ENCODE peak calls at places on chromosomes 2 and 18, in nine cellular contexts. W is B cell; N is heart left ventricle; V is IMR-90; O is HFF-Myc; M is esophagus muscularis mucosa; P is AG04450; I is CD8-positive, alpha-beta T cell; X is HCT116. T is an unnamed sample.

GRCh38 chr2:149178626-149179025 is 140.1 kb downstream of the LYPD6B start:
- DNase-seq in W (no peak), N (no peak), V (no peak), O (no peak), M (no peak), P (no peak), I (no peak), X (no peak), T (no peak)

GRCh38 chr2:8346706-8347430 is 335.0 kb upstream of the ID2 start:
- DNase-seq in W (no peak), N (no peak), V (no peak), O (no peak), M (no peak), P (no peak), I (no peak), X (no peak), T (no peak)

GRCh38 chr2:13488965-13489364 is 772.2 kb downstream of the TRIB2 start:
- DNase-seq in W (no peak), N (no peak), V (no peak), O (no peak), M (no peak), P (no peak), I (no peak), X (no peak), T (no peak)

GRCh38 chr2:14641116-14641515 is 8.6 kb downstream of the LRATD1 start:
- DNase-seq in W (no peak), N (no peak), V (no peak), O (no peak), M (no peak), P (no peak), I (no peak), X (no peak), T (no peak)

GRCh38 chr18:77223653-77224052 is 26.0 kb upstream of the GALR1 start:
- DNase-seq in W (no peak), N (no peak), V (peak), O (no peak), M (no peak), P (peak), I (no peak), X (no peak), T (no peak)

GRCh38 chr18:44973282-44973681 is 292.6 kb downstream of the SETBP1 start:
- DNase-seq in W (no peak), N (no peak), V (no peak), O (no peak), M (no peak), P (no peak), I (no peak), X (no peak), T (no peak)

GRCh38 chr2:119659601-119660342 is 19.2 kb upstream of the TMEM177 start:
- DNase-seq in W (no peak), N (no peak), V (peak), O (no peak), M (no peak), P (no peak), I (no peak), X (peak), T (no peak)

GRCh38 chr2:30197570-30197969 is 33.8 kb upstream of the LBH start:
- DNase-seq in W (no peak), N (no peak), V (no peak), O (no peak), M (no peak), P (no peak), I (no peak), X (no peak), T (no peak)

GRCh38 chr18:78523850-78524249 is 455.8 kb upstream of the SALL3 start:
- DNase-seq in W (no peak), N (no peak), V (no peak), O (no peak), M (no peak), P (no peak), I (no peak), X (no peak), T (no peak)

GRCh38 chr18:36366994-36367839 is 69.7 kb downstream of the FHOD3 start:
- DNase-seq in W (no peak), N (peak), V (no peak), O (no peak), M (no peak), P (no peak), I (no peak), X (no peak), T (peak)

GRCh38 chr2:27320958-27321543 is 1.8 kb downstream of the MPV17 start:
- DNase-seq in W (no peak), N (peak), V (peak), O (peak), M (peak), P (peak), I (no peak), X (peak), T (no peak)

GRCh38 chr2:183696028-183696427 is 571.8 kb downstream of the NUP35 start:
- DNase-seq in W (no peak), N (no peak), V (no peak), O (no peak), M (no peak), P (no peak), I (no peak), X (no peak), T (no peak)

GRCh38 chr2:132804045-132804444 is 134.0 kb upstream of the LYPD1 start:
- DNase-seq in W (no peak), N (no peak), V (peak), O (no peak), M (no peak), P (peak), I (no peak), X (no peak), T (no peak)

GRCh38 chr18:68494802-68495560 is 219.9 kb downstream of the TMX3 start:
- DNase-seq in W (no peak), N (no peak), V (peak), O (peak), M (no peak), P (peak), I (no peak), X (no peak), T (no peak)

GRCh38 chr2:31998731-31999383 is 12.0 kb downstream of the MEMO1 start:
- DNase-seq in W (no peak), N (no peak), V (no peak), O (no peak), M (no peak), P (no peak), I (no peak), X (no peak), T (no peak)

GRCh38 chr18:79645291-79645983 is 34.2 kb upstream of the CTDP1 start:
- DNase-seq in W (no peak), N (no peak), V (no peak), O (no peak), M (no peak), P (no peak), I (no peak), X (no peak), T (no peak)

GRCh38 chr18:37577051-37577611 is 11.5 kb upstream of the CELF4 start:
- DNase-seq in W (no peak), N (peak), V (no peak), O (no peak), M (no peak), P (no peak), I (no peak), X (no peak), T (no peak)

GRCh38 chr2:9674931-9675330 is 44.1 kb upstream of the YWHAQ start:
- DNase-seq in W (no peak), N (no peak), V (no peak), O (no peak), M (no peak), P (no peak), I (no peak), X (no peak), T (no peak)

GRCh38 chr18:32258148-32258547 is 68.3 kb downstream of the MEP1B start:
- DNase-seq in W (no peak), N (no peak), V (no peak), O (no peak), M (no peak), P (no peak), I (no peak), X (no peak), T (no peak)

GRCh38 chr2:221156335-221156734 is 415.8 kb downstream of the EPHA4 start:
- DNase-seq in W (no peak), N (no peak), V (no peak), O (no peak), M (no peak), P (no peak), I (no peak), X (peak), T (no peak)

GRCh38 chr2:184154438-184154837 is 443.9 kb upstream of the ZNF804A start:
- DNase-seq in W (no peak), N (no peak), V (no peak), O (no peak), M (no peak), P (no peak), I (no peak), X (no peak), T (no peak)

GRCh38 chr2:185174353-185174752 is 564.3 kb upstream of the FSIP2 start:
- DNase-seq in W (no peak), N (no peak), V (no peak), O (no peak), M (no peak), P (no peak), I (no peak), X (no peak), T (no peak)

GRCh38 chr2:117613101-117613500 is 201.4 kb upstream of the DDX18 start:
- DNase-seq in W (no peak), N (no peak), V (no peak), O (no peak), M (peak), P (no peak), I (no peak), X (no peak), T (no peak)

GRCh38 chr18:67142604-67143003 is 373.9 kb downstream of the DSEL start:
- DNase-seq in W (no peak), N (no peak), V (no peak), O (no peak), M (no peak), P (no peak), I (no peak), X (no peak), T (no peak)

GRCh38 chr2:241933175-241933911 is 63.8 kb downstream of the RTP5 start:
- DNase-seq in W (no peak), N (no peak), V (no peak), O (no peak), M (no peak), P (no peak), I (peak), X (no peak), T (no peak)

GRCh38 chr2:84919885-84920580 is 14.6 kb downstream of the TMSB10 start:
- DNase-seq in W (no peak), N (peak), V (peak), O (peak), M (no peak), P (peak), I (no peak), X (peak), T (no peak)

GRCh38 chr18:389658-390357 is 110.7 kb downstream of the COLEC12 start:
- DNase-seq in W (no peak), N (no peak), V (peak), O (no peak), M (no peak), P (no peak), I (no peak), X (no peak), T (no peak)

GRCh38 chr2:75464348-75464946 is 96.3 kb downstream of the EVA1A start:
- DNase-seq in W (no peak), N (no peak), V (peak), O (no peak), M (no peak), P (no peak), I (no peak), X (peak), T (no peak)

GRCh38 chr2:218482651-218483050 is 63.7 kb downstream of the VIL1 start:
- DNase-seq in W (no peak), N (no peak), V (no peak), O (no peak), M (no peak), P (no peak), I (no peak), X (no peak), T (no peak)

GRCh38 chr2:194383404-194383803 is 1273.6 kb upstream of the SLC39A10 start:
- DNase-seq in W (no peak), N (no peak), V (no peak), O (peak), M (no peak), P (no peak), I (no peak), X (peak), T (no peak)

GRCh38 chr2:46976556-46976955 is 61.0 kb upstream of the MCFD2 start:
- DNase-seq in W (no peak), N (no peak), V (no peak), O (no peak), M (no peak), P (no peak), I (no peak), X (no peak), T (no peak)

GRCh38 chr2:40173276-40173675 is 278.6 kb downstream of the SLC8A1 start:
- DNase-seq in W (no peak), N (no peak), V (peak), O (no peak), M (no peak), P (no peak), I (no peak), X (no peak), T (no peak)

GRCh38 chr18:55455938-55456337 is 132.1 kb downstream of the TCF4 start:
- DNase-seq in W (no peak), N (no peak), V (no peak), O (no peak), M (no peak), P (no peak), I (no peak), X (no peak), T (no peak)

GRCh38 chr2:124034265-124034664 is 9.2 kb downstream of the CNTNAP5 start:
- DNase-seq in W (no peak), N (no peak), V (no peak), O (no peak), M (no peak), P (no peak), I (no peak), X (no peak), T (no peak)

GRCh38 chr2:151922845-151923666 is 94.8 kb upstream of the ARL5A start:
- DNase-seq in W (no peak), N (peak), V (no peak), O (no peak), M (no peak), P (no peak), I (no peak), X (no peak), T (no peak)

GRCh38 chr2:64260093-64260808 is 116.0 kb upstream of the PELI1 start:
- DNase-seq in W (no peak), N (no peak), V (no peak), O (no peak), M (no peak), P (no peak), I (no peak), X (no peak), T (no peak)

GRCh38 chr2:64259301-64259700 is 115.1 kb upstream of the PELI1 start:
- DNase-seq in W (no peak), N (peak), V (no peak), O (no peak), M (no peak), P (no peak), I (no peak), X (no peak), T (no peak)

GRCh38 chr2:64262068-64262467 is 117.8 kb upstream of the PELI1 start:
- DNase-seq in W (no peak), N (no peak), V (no peak), O (no peak), M (no peak), P (no peak), I (no peak), X (no peak), T (no peak)

GRCh38 chr2:64262816-64263215 is 118.6 kb upstream of the PELI1 start:
- DNase-seq in W (no peak), N (no peak), V (no peak), O (no peak), M (no peak), P (no peak), I (no peak), X (no peak), T (no peak)

GRCh38 chr2:64260817-64261216 is 116.6 kb upstream of the PELI1 start:
- DNase-seq in W (peak), N (peak), V (no peak), O (no peak), M (no peak), P (no peak), I (peak), X (no peak), T (peak)
- TF ChIP-seq CTCF in W (no peak), N (no peak), V (no peak), O (no peak), M (no peak), P (no peak), I (no peak), X (no peak), T (no peak)

GRCh38 chr18:50586710-50587109 is 26.8 kb downstream of the MAPK4 start:
- DNase-seq in W (no peak), N (no peak), V (no peak), O (no peak), M (no peak), P (no peak), I (no peak), X (no peak), T (no peak)
- TF ChIP-seq CTCF in W (no peak), N (peak), V (peak), O (no peak), M (no peak), P (peak), I (no peak), X (peak), T (peak)

GRCh38 chr18:13793819-13794218 is 30.1 kb upstream of the MC5R start:
- DNase-seq in W (no peak), N (no peak), V (no peak), O (no peak), M (no peak), P (no peak), I (no peak), X (no peak), T (no peak)
- TF ChIP-seq CTCF in W (no peak), N (peak), V (no peak), O (no peak), M (no peak), P (no peak), I (no peak), X (no peak), T (no peak)

DNA sequence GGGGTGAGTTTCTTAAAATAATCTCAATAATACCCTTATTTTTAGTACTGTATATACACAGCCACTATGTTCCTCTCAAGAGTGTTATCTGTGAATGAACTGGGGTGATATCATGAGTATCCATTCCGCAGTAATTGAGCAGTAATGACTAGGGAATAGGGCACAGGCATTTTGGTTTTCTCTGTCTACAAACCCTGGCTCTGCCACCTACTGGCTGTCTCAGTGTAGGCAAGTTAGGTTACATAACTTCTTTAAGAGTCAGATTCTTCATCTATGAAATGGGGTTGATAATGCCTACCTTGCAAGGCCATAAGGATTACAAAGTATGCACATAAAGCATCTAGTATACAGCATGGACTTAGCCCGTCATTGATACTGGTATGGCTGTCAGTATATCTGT is 555.8 kb downstream of the NRXN1 start:
- DNase-seq in W (no peak), N (no peak), V (no peak), O (no peak), M (no peak), P (no peak), I (no peak), X (no peak), T (no peak)
- TF ChIP-seq CTCF in W (no peak), N (no peak), V (no peak), O (no peak), M (no peak), P (peak), I (no peak), X (no peak), T (peak)

GRCh38 chr2:106107509-106108131 is 86.5 kb downstream of the UXS1 start:
- DNase-seq in W (no peak), N (no peak), V (peak), O (no peak), M (no peak), P (no peak), I (no peak), X (no peak), T (peak)

GRCh38 chr2:106109675-106110074 is 84.4 kb downstream of the UXS1 start:
- DNase-seq in W (no peak), N (no peak), V (no peak), O (no peak), M (no peak), P (no peak), I (no peak), X (no peak), T (no peak)

GRCh38 chr2:106108791-106109190 is 85.3 kb downstream of the UXS1 start:
- DNase-seq in W (no peak), N (no peak), V (no peak), O (no peak), M (no peak), P (no peak), I (no peak), X (no peak), T (no peak)

GRCh38 chr2:106106627-106107508 is 87.2 kb downstream of the UXS1 start:
- DNase-seq in W (no peak), N (no peak), V (no peak), O (no peak), M (no peak), P (no peak), I (no peak), X (no peak), T (no peak)

DNA sequence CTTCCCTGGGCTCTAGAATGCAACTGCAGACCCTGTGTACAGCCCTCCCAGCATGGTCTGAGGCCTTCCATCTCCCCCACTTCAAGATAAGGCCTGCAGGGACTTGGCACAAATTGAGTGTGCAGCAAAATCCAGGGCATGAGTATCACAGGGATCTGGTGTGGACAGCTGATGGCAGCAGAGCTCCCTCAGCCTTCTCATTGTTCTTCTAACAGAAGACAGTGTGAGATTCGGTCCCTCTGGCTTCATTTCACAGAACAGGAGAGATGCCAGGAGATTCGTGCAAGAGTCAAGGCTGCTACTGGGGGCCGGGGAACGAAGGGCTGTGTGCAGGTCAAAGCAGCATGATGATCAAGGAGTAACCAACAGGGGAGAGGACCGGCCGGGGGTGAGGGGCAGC is 85.8 kb downstream of the UXS1 start:
- DNase-seq in W (no peak), N (no peak), V (peak), O (no peak), M (no peak), P (no peak), I (no peak), X (no peak), T (no peak)
- TF ChIP-seq CTCF in W (no peak), N (peak), V (peak), O (peak), M (peak), P (peak), I (no peak), X (peak), T (no peak)

DNA sequence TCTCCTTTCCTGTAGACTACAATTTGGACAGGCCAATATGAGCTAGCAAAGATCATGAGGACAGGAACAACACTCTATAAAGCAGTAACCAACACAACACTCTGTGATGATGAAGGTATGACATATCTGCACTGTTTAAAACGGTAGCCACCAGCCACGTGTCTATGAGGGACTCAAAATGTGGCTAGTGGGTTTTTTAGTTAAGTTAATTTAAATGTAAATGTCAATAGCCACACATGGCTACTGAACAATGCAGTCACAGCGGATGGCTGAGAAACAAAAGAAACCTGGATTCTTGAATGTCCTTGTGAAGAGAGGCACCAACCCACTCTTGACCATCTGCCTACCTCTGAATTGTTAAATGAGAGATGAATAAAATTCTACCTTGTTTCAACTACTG is 33.9 kb downstream of the FANCL start:
- DNase-seq in W (no peak), N (no peak), V (no peak), O (no peak), M (no peak), P (no peak), I (no peak), X (no peak), T (no peak)
- TF ChIP-seq CTCF in W (no peak), N (no peak), V (no peak), O (no peak), M (no peak), P (no peak), I (no peak), X (no peak), T (no peak)

GRCh38 chr2:146754606-146755005 is 1090.2 kb upstream of the ACVR2A start:
- DNase-seq in W (no peak), N (no peak), V (no peak), O (no peak), M (no peak), P (no peak), I (no peak), X (no peak), T (no peak)
- TF ChIP-seq CTCF in W (no peak), N (no peak), V (no peak), O (no peak), M (no peak), P (no peak), I (no peak), X (no peak), T (no peak)

DNA sequence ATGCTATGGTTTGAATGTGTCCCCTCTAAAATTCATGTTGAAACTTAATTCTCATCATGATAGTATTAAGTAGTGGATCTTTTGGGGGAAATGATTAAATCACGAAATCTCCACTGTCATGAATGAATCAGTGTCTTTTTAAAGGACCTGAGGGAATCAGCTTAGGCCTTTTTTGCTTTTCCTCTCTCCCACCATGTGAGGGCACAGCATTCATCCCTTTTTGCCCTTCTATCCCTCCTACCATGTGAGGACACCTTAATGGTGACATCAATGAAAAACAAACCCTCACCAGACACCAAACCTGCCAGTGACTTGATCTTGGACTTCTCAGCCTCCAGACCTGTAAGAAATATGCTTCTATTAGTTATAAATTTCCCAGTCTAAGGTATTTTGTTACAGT is 247.1 kb upstream of the UBE2E3 start:
- DNase-seq in W (no peak), N (no peak), V (no peak), O (no peak), M (no peak), P (no peak), I (no peak), X (no peak), T (no peak)
- TF ChIP-seq CTCF in W (no peak), N (no peak), V (no peak), O (no peak), M (no peak), P (no peak), I (no peak), X (no peak), T (no peak)